ENCODE peak calls at places on chromosomes 13 and 19, in eight cellular contexts. R, J, N, F, P, B, A and M are unnamed samples.

GRCh38 chr13:110455941-110456340 is 105.6 kb downstream of the RAB20 start:
- DNase-seq in R (peak), J (peak), N (peak), F (peak), P (peak), B (peak), A (peak), M (peak)

GRCh38 chr19:29887498-29887897 is 54.5 kb upstream of the URI1 start:
- DNase-seq in R (no peak), J (peak), N (no peak), F (peak), P (no peak), B (no peak), A (peak), M (no peak)

GRCh38 chr13:44770951-44771350 is 194.8 kb upstream of the TSC22D1 start:
- DNase-seq in R (no peak), J (no peak), N (no peak), F (no peak), P (no peak), B (no peak), A (no peak), M (no peak)

GRCh38 chr13:28753208-28753892 is 34.6 kb upstream of the SLC46A3 start:
- DNase-seq in R (no peak), J (peak), N (peak), F (peak), P (peak), B (peak), A (peak), M (no peak)

GRCh38 chr13:44920013-44920412 is 69.3 kb downstream of the NUFIP1 start:
- DNase-seq in R (no peak), J (no peak), N (no peak), F (no peak), P (no peak), B (no peak), A (no peak), M (no peak)

GRCh38 chr19:39515551-39516191 is 732 bp downstream of the SELENOV start:
- DNase-seq in R (peak), J (no peak), N (no peak), F (no peak), P (no peak), B (no peak), A (no peak), M (no peak)

GRCh38 chr19:39448271-39448670 is 2.9 kb downstream of the SUPT5H start:
- DNase-seq in R (no peak), J (no peak), N (no peak), F (no peak), P (no peak), B (peak), A (peak), M (no peak)

GRCh38 chr19:21084343-21084742 is 2.3 kb downstream of the ZNF714 start:
- DNase-seq in R (no peak), J (peak), N (no peak), F (no peak), P (no peak), B (peak), A (peak), M (no peak)

GRCh38 chr19:54561840-54562239 is 11.8 kb upstream of the LILRA2 start:
- DNase-seq in R (no peak), J (no peak), N (no peak), F (peak), P (no peak), B (no peak), A (no peak), M (no peak)

GRCh38 chr13:83666126-83666525 is 216.1 kb downstream of the SLITRK1 start:
- DNase-seq in R (no peak), J (peak), N (no peak), F (no peak), P (no peak), B (no peak), A (peak), M (no peak)

GRCh38 chr13:78323848-78324247 is 279.5 kb downstream of the POU4F1 start:
- DNase-seq in R (no peak), J (no peak), N (no peak), F (no peak), P (no peak), B (peak), A (peak), M (no peak)

GRCh38 chr13:94114166-94114565 is 365.3 kb downstream of the DCT start:
- DNase-seq in R (no peak), J (no peak), N (no peak), F (no peak), P (no peak), B (no peak), A (no peak), M (no peak)

GRCh38 chr19:12195501-12195860 is 32.6 kb downstream of the ZNF136 start:
- DNase-seq in R (no peak), J (no peak), N (no peak), F (no peak), P (no peak), B (no peak), A (no peak), M (no peak)

GRCh38 chr13:20988909-20989735 is 72.3 kb downstream of the LATS2 start:
- DNase-seq in R (no peak), J (no peak), N (no peak), F (no peak), P (no peak), B (no peak), A (no peak), M (no peak)

GRCh38 chr13:103772576-103772975 is 706.4 kb upstream of the SLC10A2 start:
- DNase-seq in R (no peak), J (no peak), N (no peak), F (no peak), P (no peak), B (no peak), A (no peak), M (no peak)

GRCh38 chr19:16359074-16359473 is 34.4 kb downstream of the KLF2 start:
- DNase-seq in R (no peak), J (no peak), N (no peak), F (no peak), P (no peak), B (peak), A (no peak), M (no peak)

GRCh38 chr19:23482829-23483228 is 87.6 kb upstream of the ZNF91 start:
- DNase-seq in R (no peak), J (no peak), N (no peak), F (no peak), P (no peak), B (peak), A (no peak), M (no peak)

GRCh38 chr13:25971077-25971476 is 80.7 kb downstream of the SHISA2 start:
- DNase-seq in R (no peak), J (no peak), N (no peak), F (no peak), P (no peak), B (no peak), A (no peak), M (no peak)
- TF ChIP-seq CTCF in R (no peak), J (no peak), N (no peak), F (no peak), P (no peak), B (no peak), A (no peak), M (no peak)

DNA sequence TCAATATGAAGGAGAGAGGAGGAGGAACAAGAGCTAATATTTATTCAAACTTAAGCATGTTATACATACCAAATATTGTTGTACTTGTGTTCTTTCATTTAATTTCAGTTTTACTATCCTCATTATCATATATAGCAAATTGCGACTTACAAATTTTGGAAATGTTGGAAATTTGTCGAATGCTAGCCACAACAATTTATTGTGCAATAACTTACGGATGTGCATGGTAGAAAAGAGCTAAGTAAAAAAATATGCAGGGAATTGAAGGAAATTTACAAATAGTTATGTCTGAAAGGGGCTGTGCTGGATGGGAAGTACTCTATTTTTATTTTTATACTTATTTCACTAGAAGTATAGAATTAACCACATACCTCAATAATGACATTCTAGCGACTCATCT is 376.3 kb downstream of the PCDH20 start:
- DNase-seq in R (no peak), J (no peak), N (no peak), F (no peak), P (no peak), B (no peak), A (no peak), M (no peak)
- TF ChIP-seq CTCF in R (no peak), J (no peak), N (no peak), F (no peak), P (no peak), B (no peak), A (no peak), M (no peak)

GRCh38 chr13:27728271-27728670 is 64.0 kb upstream of the GSX1 start:
- DNase-seq in R (no peak), J (no peak), N (no peak), F (no peak), P (no peak), B (no peak), A (peak), M (no peak)
- TF ChIP-seq CTCF in R (peak), J (no peak), N (no peak), F (no peak), P (no peak), B (no peak), A (no peak), M (no peak)

GRCh38 chr13:108615241-108615640 is 14.2 kb upstream of the MYO16 start:
- DNase-seq in R (no peak), J (no peak), N (no peak), F (no peak), P (no peak), B (no peak), A (no peak), M (no peak)

GRCh38 chr13:108610517-108610916 is 18.9 kb upstream of the MYO16 start:
- DNase-seq in R (no peak), J (no peak), N (no peak), F (peak), P (no peak), B (no peak), A (no peak), M (no peak)

GRCh38 chr13:108606424-108606823 is 23.0 kb upstream of the MYO16 start:
- DNase-seq in R (no peak), J (no peak), N (no peak), F (no peak), P (no peak), B (no peak), A (no peak), M (no peak)

GRCh38 chr13:108609353-108609752 is 20.1 kb upstream of the MYO16 start:
- DNase-seq in R (no peak), J (peak), N (no peak), F (no peak), P (no peak), B (peak), A (peak), M (no peak)
- TF ChIP-seq CTCF in R (peak), J (peak), N (peak), F (no peak), P (peak), B (peak), A (peak), M (peak)

GRCh38 chr19:36139473-36140288 is at the start of gene CAPNS1:
- DNase-seq in R (peak), J (peak), N (peak), F (peak), P (peak), B (peak), A (peak), M (peak)
- TF ChIP-seq CTCF in R (peak), J (no peak), N (no peak), F (no peak), P (no peak), B (peak), A (no peak), M (no peak)

GRCh38 chr13:111492341-111492945 is 172.0 kb downstream of the TEX29 start:
- DNase-seq in R (no peak), J (no peak), N (no peak), F (no peak), P (no peak), B (no peak), A (no peak), M (no peak)

GRCh38 chr13:111491659-111492058 is 171.2 kb downstream of the TEX29 start:
- DNase-seq in R (no peak), J (no peak), N (no peak), F (no peak), P (no peak), B (no peak), A (no peak), M (no peak)

GRCh38 chr13:111490611-111491010 is 170.2 kb downstream of the TEX29 start:
- DNase-seq in R (no peak), J (no peak), N (no peak), F (no peak), P (no peak), B (no peak), A (no peak), M (no peak)

GRCh38 chr13:111489301-111489700 is 168.9 kb downstream of the TEX29 start:
- DNase-seq in R (no peak), J (no peak), N (no peak), F (no peak), P (no peak), B (no peak), A (no peak), M (no peak)

GRCh38 chr13:111491021-111491420 is 170.6 kb downstream of the TEX29 start:
- DNase-seq in R (no peak), J (no peak), N (no peak), F (no peak), P (no peak), B (no peak), A (no peak), M (no peak)
- TF ChIP-seq CTCF in R (no peak), J (no peak), N (no peak), F (no peak), P (no peak), B (no peak), A (no peak), M (no peak)

DNA sequence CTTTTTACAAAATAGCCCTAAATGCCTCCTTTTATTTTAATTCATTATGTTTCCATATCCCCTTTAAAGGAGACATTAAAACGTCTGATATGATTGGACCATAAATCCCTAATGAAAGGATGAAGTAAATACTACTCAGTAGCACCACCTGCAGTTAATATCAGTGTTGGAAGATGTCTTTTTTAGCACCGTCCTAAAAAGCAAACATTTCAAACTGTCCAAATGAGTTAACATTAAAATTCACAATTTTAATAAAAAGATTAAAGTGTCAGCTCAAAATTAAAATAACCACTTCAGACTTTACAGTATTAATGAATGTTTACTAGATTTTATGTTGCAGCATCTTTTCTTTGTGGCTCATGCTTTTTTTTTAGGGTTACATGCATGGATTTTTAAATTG is 12.3 kb downstream of the ZNF507 start:
- DNase-seq in R (no peak), J (no peak), N (no peak), F (no peak), P (no peak), B (no peak), A (peak), M (no peak)
- TF ChIP-seq CTCF in R (peak), J (peak), N (no peak), F (peak), P (no peak), B (no peak), A (peak), M (peak)

GRCh38 chr19:36377541-36378178 is 1.3 kb downstream of the ZFP14 start:
- DNase-seq in R (no peak), J (no peak), N (no peak), F (no peak), P (no peak), B (no peak), A (no peak), M (no peak)

GRCh38 chr19:36379510-36379819 is 464 bp upstream of the ZFP14 start:
- DNase-seq in R (no peak), J (no peak), N (no peak), F (no peak), P (no peak), B (peak), A (no peak), M (no peak)

GRCh38 chr19:36373638-36374156 is 5.3 kb downstream of the ZFP14 start:
- DNase-seq in R (no peak), J (no peak), N (no peak), F (no peak), P (no peak), B (no peak), A (no peak), M (no peak)

DNA sequence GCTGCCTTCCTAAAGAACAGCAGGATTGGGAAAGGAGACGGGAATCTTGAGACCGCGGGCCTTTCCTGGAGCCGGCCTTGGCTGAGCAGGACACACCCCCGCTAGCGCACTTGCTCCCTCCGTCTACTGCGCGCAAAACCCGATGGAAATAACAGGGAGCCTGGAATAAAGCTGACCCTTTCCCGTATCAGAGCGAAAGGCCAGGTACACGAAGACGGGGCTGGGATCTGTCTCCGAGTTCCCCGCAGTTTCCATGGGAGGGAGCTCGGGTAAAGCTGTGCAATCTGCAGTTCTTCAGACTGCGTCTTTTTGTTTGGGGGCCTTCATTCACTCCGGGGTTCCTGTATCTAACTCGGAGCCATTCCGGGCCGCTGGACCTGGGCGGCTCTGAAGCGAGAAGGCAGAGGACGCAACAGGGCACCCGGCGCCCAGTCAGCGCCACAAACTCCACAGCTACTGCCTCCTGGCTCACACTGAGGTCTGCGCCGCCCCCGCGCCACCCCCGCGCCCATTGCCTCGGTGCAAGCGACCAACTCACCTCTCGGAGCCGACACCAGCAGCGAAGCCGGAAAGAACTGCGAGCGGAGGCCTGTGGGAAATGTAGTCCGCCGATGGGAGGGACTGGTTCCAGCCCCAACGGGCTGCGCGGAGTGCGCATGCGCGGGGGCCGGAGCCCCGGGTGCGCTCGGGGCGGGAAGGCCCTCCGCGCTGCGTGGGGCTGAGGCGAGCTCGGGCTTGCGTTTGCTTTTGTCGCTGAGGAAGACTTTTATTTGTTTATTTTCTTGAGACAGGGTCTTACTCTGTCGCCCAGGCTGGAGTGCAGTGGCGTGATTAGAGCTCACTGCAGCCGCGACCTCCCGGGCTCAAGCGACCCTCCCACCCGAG is at the start of gene ZFP14:
- DNase-seq in R (peak), J (peak), N (peak), F (peak), P (peak), B (peak), A (peak), M (peak)
- TF ChIP-seq CTCF in R (no peak), J (peak), N (no peak), F (peak), P (no peak), B (peak), A (peak), M (peak)

GRCh38 chr13:50412046-50412617 is 396.9 kb downstream of the KCNRG start:
- DNase-seq in R (no peak), J (no peak), N (no peak), F (no peak), P (no peak), B (no peak), A (no peak), M (no peak)
- TF ChIP-seq CTCF in R (no peak), J (no peak), N (no peak), F (no peak), P (no peak), B (no peak), A (no peak), M (no peak)